ENCODE peak calls at places on chromosomes 3 and 15, in four cellular contexts. F is astrocyte of the spinal cord, G is glutamatergic neuron, V is Peyer's patch. O is an unnamed sample.

GRCh38 chr15:31371520-31372240 is 45.0 kb downstream of the KLF13 start:
- DNase-seq in V (no peak), G (no peak), F (no peak), O (no peak)

GRCh38 chr15:51332211-51333147 is 5.9 kb downstream of the CYP19A1 start:
- DNase-seq in V (no peak), G (no peak), F (no peak), O (no peak)

GRCh38 chr3:19348929-19349564 is 200.7 kb downstream of the KCNH8 start:
- DNase-seq in F (peak; percentile 9), G (no peak), V (peak; percentile 56), O (no peak)

GRCh38 chr3:31185004-31185357 is 290.5 kb upstream of the GADL1 start:
- DNase-seq in G (no peak), V (no peak), F (peak; percentile 62), O (peak; percentile 22)

GRCh38 chr3:134482622-134483021 is 3.2 kb downstream of the ANAPC13 start:
- DNase-seq in V (no peak), G (no peak), F (no peak), O (no peak)

GRCh38 chr3:49721861-49722781 is 1.6 kb downstream of the GMPPB start:
- DNase-seq in G (no peak), F (no peak), V (no peak), O (no peak)

GRCh38 chr15:72961326-72961725 is 90.9 kb upstream of the NEO1 start:
- DNase-seq in V (peak; percentile 59), F (no peak), G (no peak), O (no peak)

GRCh38 chr3:181700168-181701087 is 11.3 kb upstream of the SOX2 start:
- DNase-seq in V (peak; percentile 70), F (peak; percentile 83), G (peak; percentile 79), O (no peak)

GRCh38 chr15:25683911-25684310 is 179.2 kb downstream of the ATP10A start:
- DNase-seq in F (no peak), V (peak; percentile 15), G (peak; percentile 37), O (no peak)

GRCh38 chr15:29962404-29962803 is 120.4 kb upstream of the GOLGA8J start:
- DNase-seq in G (no peak), F (no peak), V (no peak), O (no peak)

GRCh38 chr15:60423540-60423939 is 25.8 kb upstream of the ANXA2 start:
- DNase-seq in F (peak; percentile 94), G (no peak), V (no peak), O (no peak)

GRCh38 chr3:32959370-32959769 is 7.9 kb downstream of the CCR4 start:
- DNase-seq in F (no peak), G (no peak), V (no peak), O (no peak)

GRCh38 chr3:107753494-107753893 is 230.7 kb downstream of the BBX start:
- DNase-seq in F (peak; percentile 37), V (peak; percentile 53), G (peak; percentile 52), O (no peak)

GRCh38 chr15:26635105-26635504 is 137.8 kb downstream of the GABRB3 start:
- DNase-seq in G (no peak), F (no peak), V (no peak), O (no peak)

GRCh38 chr3:65548848-65549625 is 489.7 kb downstream of the MAGI1 start:
- DNase-seq in F (no peak), G (peak; percentile 72), V (no peak), O (no peak)

GRCh38 chr15:74127954-74128784 is 2.2 kb upstream of the ISLR2 start:
- DNase-seq in G (peak; percentile 40), F (no peak), V (no peak), O (no peak)

GRCh38 chr15:49421991-49422390 is 1.1 kb upstream of the FGF7 start:
- DNase-seq in F (peak; percentile 76), G (no peak), V (peak; percentile 56), O (no peak)

GRCh38 chr3:196063456-196063855 is 18.4 kb downstream of the TFRC start:
- DNase-seq in V (no peak), F (no peak), G (no peak), O (no peak)

GRCh38 chr15:58287891-58288290 is 143.9 kb upstream of the LIPC start:
- DNase-seq in V (no peak), F (no peak), G (no peak), O (no peak)

GRCh38 chr3:113070226-113071220 is 79.7 kb downstream of the GTPBP8 start:
- DNase-seq in F (peak; percentile 41), G (no peak), V (no peak), O (no peak)

GRCh38 chr15:79779739-79780138 is 117.1 kb downstream of the MTHFS start:
- DNase-seq in F (no peak), G (no peak), V (no peak), O (no peak)

DNA sequence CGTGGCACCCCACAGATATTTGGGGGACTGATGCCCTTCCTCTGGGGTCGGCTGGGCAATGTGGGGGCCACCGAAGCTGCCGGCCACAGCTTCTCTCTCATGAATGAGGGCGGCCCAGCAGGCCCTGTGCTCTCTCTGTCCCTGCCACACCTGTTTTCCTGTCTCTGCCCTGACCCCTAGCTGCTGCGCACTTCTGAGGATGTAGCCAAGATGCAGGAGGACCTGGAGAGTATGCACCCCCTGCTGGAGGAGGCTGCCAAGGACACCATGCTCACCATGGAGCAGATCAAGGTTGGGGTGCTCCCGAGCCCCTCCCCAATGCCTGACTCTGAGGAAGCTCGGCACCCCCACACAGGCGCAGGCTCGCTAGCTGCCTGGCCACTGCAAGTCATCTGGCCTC is 59.7 kb downstream of the SEMA3G start:
- DNase-seq in F (peak; percentile 10), G (peak; percentile 76), V (no peak), O (peak; percentile 75)
- TF ChIP-seq CTCF in F (peak; percentile 66), G (peak; percentile 67), V (peak; percentile 33), O (peak; percentile 38)

DNA sequence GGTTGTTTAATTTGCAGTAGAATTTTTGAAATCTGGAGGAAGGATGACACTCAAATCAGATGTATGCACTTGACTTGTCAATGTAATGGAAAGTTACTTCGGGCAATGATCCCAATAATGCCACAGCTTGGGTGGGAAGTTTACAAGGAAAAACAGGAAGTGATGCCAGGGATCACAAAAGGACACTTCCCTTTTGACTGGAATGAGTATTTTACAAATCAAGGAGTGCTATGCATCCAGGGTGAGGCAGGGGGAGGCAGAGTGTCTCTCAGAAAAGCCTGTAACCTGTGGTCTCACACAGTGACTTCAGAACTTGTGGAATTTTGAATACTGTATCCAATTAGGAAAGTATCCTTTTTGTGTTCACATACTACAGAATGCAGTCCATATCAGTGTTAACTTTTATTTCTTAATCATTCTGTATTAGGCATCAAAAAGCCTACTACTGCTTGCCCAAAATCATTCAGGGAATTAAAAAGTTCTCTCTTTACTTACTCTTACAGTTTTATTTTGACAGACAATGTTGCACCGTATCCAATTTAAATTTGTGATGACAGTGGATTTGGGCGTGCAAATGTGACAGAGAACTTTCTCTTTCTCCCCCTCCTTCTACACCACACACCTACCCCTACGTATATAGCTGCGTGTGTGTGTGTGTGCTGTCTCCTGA is 445.1 kb downstream of the MECOM start:
- DNase-seq in G (peak; percentile 33), V (peak; percentile 47), F (peak; percentile 78), O (no peak)
- TF ChIP-seq CTCF in G (peak; percentile 28), V (peak; percentile 58), F (peak; percentile 87), O (peak; percentile 68)

GRCh38 chr3:149767720-149768119 is 15.4 kb upstream of the COMMD2 start:
- DNase-seq in F (no peak), V (no peak), G (no peak), O (no peak)

GRCh38 chr3:149764302-149764701 is 12.0 kb upstream of the COMMD2 start:
- DNase-seq in F (no peak), V (no peak), G (no peak), O (no peak)

GRCh38 chr3:149763565-149763964 is 11.3 kb upstream of the COMMD2 start:
- DNase-seq in F (no peak), G (no peak), V (no peak), O (no peak)

GRCh38 chr3:149768704-149769103 is 16.4 kb upstream of the COMMD2 start:
- DNase-seq in G (no peak), V (no peak), F (no peak), O (no peak)

DNA sequence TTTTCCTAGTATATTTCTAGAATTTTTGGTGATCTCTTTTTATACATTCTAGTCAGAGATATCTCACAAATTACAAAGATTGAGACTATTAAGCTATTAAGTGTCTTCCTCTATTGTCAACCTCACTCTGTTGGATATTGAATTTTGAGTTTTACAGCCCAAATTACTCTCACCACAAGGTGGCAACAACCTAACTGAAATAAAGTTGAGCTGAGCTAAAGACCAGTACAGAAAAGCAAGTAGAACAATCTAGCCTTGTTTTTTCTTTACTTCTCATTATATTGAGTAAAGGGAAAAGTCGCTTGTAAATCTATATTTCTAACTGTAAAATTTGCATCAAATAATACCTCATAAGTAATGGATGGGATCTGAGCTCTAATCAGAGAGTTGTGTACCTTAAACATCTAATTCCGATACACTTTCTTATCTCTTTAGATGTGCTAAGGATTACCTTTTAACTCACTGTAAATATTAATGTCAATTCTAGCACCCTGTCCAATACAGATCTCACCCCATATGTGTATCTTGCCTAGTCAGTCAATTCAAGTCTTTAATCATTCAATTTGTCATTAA is 13.6 kb upstream of the COMMD2 start:
- DNase-seq in V (no peak), F (peak; percentile 54), G (no peak), O (no peak)
- TF ChIP-seq CTCF in V (peak; percentile 36), F (peak; percentile 63), G (peak; percentile 20), O (peak; percentile 56)

GRCh38 chr3:8153778-8154177 is 347.8 kb upstream of the LMCD1 start:
- DNase-seq in V (no peak), F (no peak), G (no peak), O (no peak)
- TF ChIP-seq CTCF in V (no peak), F (no peak), G (no peak), O (no peak)

GRCh38 chr3:141255864-141256263 is 24.2 kb downstream of the PXYLP1 start:
- DNase-seq in V (no peak), F (no peak), G (no peak), O (no peak)
- TF ChIP-seq CTCF in V (peak; percentile 37), F (peak; percentile 36), G (peak; percentile 8), O (no peak)

GRCh38 chr15:85545185-85545584 is 164.8 kb downstream of the AKAP13 start:
- DNase-seq in F (no peak), V (no peak), G (no peak), O (no peak)

GRCh38 chr15:85542895-85543331 is 162.5 kb downstream of the AKAP13 start:
- DNase-seq in G (no peak), F (no peak), V (no peak), O (no peak)

GRCh38 chr15:85542488-85542887 is 162.1 kb downstream of the AKAP13 start:
- DNase-seq in G (no peak), F (no peak), V (no peak), O (no peak)

GRCh38 chr15:85541744-85542143 is 161.3 kb downstream of the AKAP13 start:
- DNase-seq in V (no peak), G (no peak), F (no peak), O (no peak)

DNA sequence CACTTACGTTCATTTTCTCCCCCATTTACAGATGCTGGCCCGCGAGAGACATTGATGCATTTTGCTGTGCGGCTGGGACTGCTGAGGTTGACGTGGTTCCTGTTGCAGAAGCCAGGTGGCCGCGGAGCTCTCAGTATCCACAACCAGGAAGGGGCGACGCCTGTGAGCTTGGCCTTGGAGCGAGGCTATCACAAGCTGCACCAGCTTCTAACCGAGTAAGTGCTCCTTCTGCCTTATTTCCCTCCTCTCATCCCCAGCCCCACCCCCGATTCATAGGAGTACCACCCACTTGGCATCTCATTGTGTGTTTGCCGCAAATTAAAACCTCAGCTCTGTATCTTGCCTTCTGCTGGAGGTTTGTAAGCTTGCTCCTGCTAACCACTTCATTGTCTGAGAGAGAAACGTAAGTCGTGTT is 163.3 kb downstream of the AKAP13 start:
- DNase-seq in V (peak; percentile 90), F (no peak), G (peak; percentile 50), O (no peak)
- TF ChIP-seq CTCF in V (peak; percentile 71), F (no peak), G (no peak), O (no peak)